ENCODE peak calls at places on chromosomes 2 and 18, in ten cellular contexts. L is cardiac fibroblast, O is MCF 10A, F is IMR-90, B is HFFc6, R is uterus, T is heart right ventricle, Y is H1, S is fibroblast of lung, G is A673. Z is an unnamed sample.

GRCh38 chr18:6482198-6482977 is 67.7 kb upstream of the L3MBTL4 start:
- DNase-seq in Y (peak; percentile 80), R (peak; percentile 51), L (peak; percentile 89), B (no peak), G (peak; percentile 3), F (peak; percentile 67), S (peak; percentile 53), T (peak; percentile 75), O (peak; percentile 65), Z (peak; percentile 57)

GRCh38 chr2:198374375-198375072 is 570.1 kb downstream of the PLCL1 start:
- DNase-seq in Y (peak; percentile 59), O (peak; percentile 77), L (peak; percentile 74), G (peak; percentile 67), S (peak; percentile 62), R (no peak), B (peak; percentile 61), T (no peak), F (peak; percentile 70), Z (peak; percentile 31)

GRCh38 chr2:95328386-95329125 is 31.4 kb downstream of the KCNIP3 start:
- DNase-seq in F (peak; percentile 18), S (peak; percentile 56), G (no peak), L (peak; percentile 12), B (no peak), Y (no peak), O (no peak), R (no peak), T (peak; percentile 2), Z (no peak)

GRCh38 chr2:50491541-50492114 is 540.3 kb downstream of the NRXN1 start:
- DNase-seq in F (peak; percentile 44), S (peak; percentile 20), R (no peak), B (peak; percentile 6), O (peak; percentile 55), G (peak; percentile 43), T (no peak), L (peak; percentile 62), Y (no peak), Z (peak; percentile 25)

GRCh38 chr2:30936924-30937323 is 129.7 kb upstream of the CAPN13 start:
- DNase-seq in O (no peak), T (no peak), L (no peak), Y (no peak), G (no peak), R (no peak), S (no peak), B (no peak), F (no peak), Z (no peak)

GRCh38 chr2:73566288-73566878 is 75.8 kb downstream of the NAT8 start:
- DNase-seq in F (no peak), L (no peak), O (no peak), B (no peak), G (no peak), S (no peak), Y (no peak), T (no peak), R (no peak), Z (no peak)

GRCh38 chr2:101106453-101107181 is 44.6 kb downstream of the TBC1D8 start:
- DNase-seq in L (no peak), Y (no peak), F (peak; percentile 1), T (no peak), O (no peak), S (no peak), B (no peak), G (no peak), R (no peak), Z (no peak)

GRCh38 chr2:156430978-156431358 is 5.2 kb upstream of the GPD2 start:
- DNase-seq in B (peak; percentile 53), T (no peak), Y (no peak), R (no peak), O (peak; percentile 74), F (peak; percentile 73), S (peak; percentile 73), L (peak; percentile 64), G (peak; percentile 43), Z (no peak)

GRCh38 chr18:79576686-79577351 is 102.8 kb upstream of the CTDP1 start:
- DNase-seq in S (peak; percentile 78), T (peak; percentile 84), L (peak; percentile 84), O (no peak), G (no peak), Y (peak; percentile 40), B (no peak), F (peak; percentile 46), R (peak; percentile 39), Z (no peak)

GRCh38 chr2:197031805-197032204 is 105.3 kb upstream of the PGAP1 start:
- DNase-seq in G (no peak), Y (no peak), L (peak; percentile 21), B (no peak), T (no peak), R (no peak), S (no peak), O (no peak), F (no peak), Z (no peak)

GRCh38 chr18:74316257-74317180 is 880 bp downstream of the C18orf63 start:
- DNase-seq in R (no peak), O (peak; percentile 64), F (peak; percentile 84), L (peak; percentile 88), Y (no peak), G (no peak), T (no peak), S (peak; percentile 84), B (peak; percentile 86), Z (no peak)

GRCh38 chr18:7741640-7742039 is 174.5 kb downstream of the PTPRM start:
- DNase-seq in S (no peak), L (no peak), B (no peak), Y (no peak), R (no peak), O (no peak), T (no peak), F (no peak), G (no peak), Z (no peak)

GRCh38 chr2:60934153-60934722 is 52.9 kb downstream of the REL start:
- DNase-seq in R (no peak), G (no peak), O (no peak), T (no peak), L (peak; percentile 33), Y (no peak), S (no peak), B (no peak), F (no peak), Z (no peak)

GRCh38 chr2:60553992-60554648 is 666 bp upstream of the BCL11A start:
- DNase-seq in G (peak; percentile 30), B (no peak), S (peak; percentile 35), L (no peak), Y (peak; percentile 80), O (peak; percentile 45), T (peak; percentile 37), R (no peak), F (no peak), Z (no peak)

GRCh38 chr2:200406379-200406778 is 99.9 kb downstream of the SPATS2L start:
- DNase-seq in G (peak; percentile 4), R (no peak), T (no peak), S (peak; percentile 47), B (no peak), F (peak; percentile 24), Y (no peak), O (no peak), L (peak; percentile 44), Z (no peak)

GRCh38 chr2:197378494-197378972 is 56.3 kb downstream of the SF3B1 start:
- DNase-seq in L (peak; percentile 59), R (peak; percentile 50), Y (peak; percentile 70), S (peak; percentile 34), F (peak; percentile 44), O (peak; percentile 74), B (peak; percentile 14), T (no peak), G (peak; percentile 69), Z (peak; percentile 59)

GRCh38 chr2:238857929-238858328 is 10.0 kb downstream of the TWIST2 start:
- DNase-seq in L (no peak), G (no peak), Y (no peak), R (no peak), F (no peak), T (no peak), O (no peak), B (no peak), S (no peak), Z (no peak)

DNA sequence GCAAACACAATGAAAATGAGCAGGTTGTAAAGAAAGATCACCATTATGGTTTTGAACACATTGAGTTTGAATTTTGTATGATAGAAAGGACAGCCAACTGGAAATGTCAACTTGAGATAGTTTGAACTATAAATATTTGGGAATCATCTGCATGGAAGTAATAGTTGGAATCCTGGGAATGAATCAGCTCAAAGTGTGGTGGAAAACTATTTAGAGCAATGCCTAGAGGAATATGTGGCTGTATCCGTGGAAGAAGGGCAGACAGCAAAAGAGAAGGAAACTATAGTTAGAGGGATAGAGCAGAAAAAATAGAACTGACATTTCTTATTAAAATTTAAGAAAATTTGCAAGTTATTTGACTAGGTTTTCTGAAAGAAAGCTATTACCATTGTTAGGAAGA is 112.5 kb upstream of the OTX1 start:
- DNase-seq in L (no peak), B (peak; percentile 23), O (no peak), F (peak; percentile 52), T (no peak), Y (no peak), S (peak; percentile 81), R (no peak), G (no peak), Z (no peak)
- TF ChIP-seq CTCF in L (no peak), B (no peak), O (no peak), F (no peak), T (no peak), Y (no peak), S (no peak), R (no peak), G (no peak), Z (no peak)

GRCh38 chr18:13804305-13804704 is 19.6 kb upstream of the MC5R start:
- DNase-seq in Y (no peak), B (no peak), G (no peak), S (no peak), F (no peak), L (no peak), T (no peak), R (no peak), O (no peak), Z (no peak)
- TF ChIP-seq CTCF in Y (no peak), B (no peak), G (no peak), S (no peak), F (no peak), L (no peak), T (no peak), R (no peak), O (no peak), Z (no peak)

GRCh38 chr2:240018071-240018750 is 6.9 kb downstream of the NDUFA10 start:
- DNase-seq in Y (no peak), R (no peak), G (no peak), O (no peak), L (no peak), S (no peak), F (no peak), T (no peak), B (no peak), Z (no peak)

GRCh38 chr2:240014327-240014726 is 10.8 kb downstream of the NDUFA10 start:
- DNase-seq in S (no peak), L (no peak), Y (no peak), B (no peak), O (no peak), F (no peak), G (no peak), R (no peak), T (no peak), Z (no peak)

GRCh38 chr2:240013343-240013742 is 11.8 kb downstream of the NDUFA10 start:
- DNase-seq in R (no peak), B (peak; percentile 33), Y (no peak), O (peak; percentile 16), L (peak; percentile 32), F (peak; percentile 25), T (no peak), G (peak; percentile 16), S (peak; percentile 6), Z (no peak)
- TF ChIP-seq CTCF in R (no peak), B (peak; percentile 66), Y (no peak), O (no peak), L (no peak), F (peak; percentile 17), T (no peak), G (peak; percentile 24), S (peak; percentile 15), Z (peak; percentile 43)

GRCh38 chr2:192286093-192286701 is 91.5 kb upstream of the TMEFF2 start:
- DNase-seq in R (no peak), F (peak; percentile 63), T (no peak), G (peak; percentile 75), B (peak; percentile 37), L (peak; percentile 79), O (peak; percentile 68), S (peak; percentile 42), Y (no peak), Z (no peak)
- TF ChIP-seq CTCF in R (no peak), F (peak; percentile 76), T (no peak), G (peak; percentile 67), B (peak; percentile 75), L (peak; percentile 74), O (peak; percentile 43), S (peak; percentile 63), Y (peak; percentile 52), Z (peak; percentile 54)

Z was measured in neural crest cell.